ENCODE peak calls at places on chromosomes 3 and 15, in ten cellular contexts. L, B, J, E, Z, V, R, X, I and T are unnamed samples.

GRCh38 chr15:54282228-54282836 is 304.1 kb downstream of the UNC13C start:
- DNase-seq in R (no peak), Z (no peak), E (no peak), B (no peak), J (no peak), I (peak), X (no peak), V (no peak), L (no peak), T (no peak)

GRCh38 chr3:72663429-72663828 is 184.8 kb downstream of the SHQ1 start:
- DNase-seq in R (no peak), I (no peak), E (no peak), X (no peak), J (no peak), Z (peak), B (no peak), V (no peak), L (no peak), T (no peak)

GRCh38 chr15:37206690-37207089 is 106.3 kb upstream of the MEIS2 start:
- DNase-seq in I (no peak), E (no peak), B (no peak), Z (no peak), V (no peak), X (no peak), R (no peak), L (no peak), J (no peak), T (no peak)

GRCh38 chr3:112043621-112044201 is 9.2 kb downstream of the TMPRSS7 start:
- DNase-seq in X (peak), J (peak), I (peak), Z (peak), L (peak), B (peak), V (no peak), R (peak), E (peak), T (peak)

GRCh38 chr15:82838096-82838735 is 28.8 kb downstream of the WHAMM start:
- DNase-seq in R (no peak), Z (no peak), X (no peak), B (no peak), I (no peak), L (no peak), J (no peak), V (no peak), E (no peak), T (no peak)

GRCh38 chr3:24986635-24987034 is 441.4 kb upstream of the RARB start:
- DNase-seq in V (no peak), I (no peak), J (no peak), Z (no peak), X (no peak), R (no peak), B (no peak), L (no peak), E (no peak), T (no peak)

GRCh38 chr3:155444771-155445170 is 151.3 kb upstream of the STRIT1 start:
- DNase-seq in I (no peak), E (no peak), Z (no peak), R (no peak), B (no peak), X (no peak), V (no peak), L (no peak), J (no peak), T (no peak)

GRCh38 chr3:40290396-40290795 is 19.1 kb upstream of the EIF1B start:
- DNase-seq in L (no peak), B (no peak), X (no peak), V (no peak), J (no peak), E (no peak), R (no peak), Z (no peak), I (no peak), T (no peak)

GRCh38 chr15:33068007-33068441 is 126.5 kb downstream of the FMN1 start:
- DNase-seq in V (no peak), X (no peak), B (no peak), R (no peak), L (peak), Z (no peak), E (no peak), I (peak), J (no peak), T (peak)

GRCh38 chr15:84857418-84858004 is 27.0 kb upstream of the SLC28A1 start:
- DNase-seq in E (no peak), Z (no peak), X (no peak), L (no peak), B (no peak), R (no peak), I (no peak), J (no peak), V (no peak), T (no peak)

GRCh38 chr3:10744098-10744465 is 71.9 kb upstream of the SLC6A11 start:
- DNase-seq in V (no peak), R (no peak), L (peak), E (no peak), Z (no peak), B (no peak), X (peak), I (peak), J (no peak), T (no peak)

GRCh38 chr3:97937205-97937604 is 35.0 kb downstream of the RIOX2 start:
- DNase-seq in L (no peak), V (no peak), E (no peak), I (no peak), J (no peak), X (no peak), R (no peak), B (no peak), Z (no peak), T (no peak)

GRCh38 chr3:123262226-123262625 is 60.5 kb downstream of the SEC22A start:
- DNase-seq in L (no peak), X (no peak), I (no peak), V (no peak), R (no peak), E (no peak), Z (no peak), B (no peak), J (no peak), T (no peak)

GRCh38 chr3:160618878-160619277 is 53.5 kb upstream of the KPNA4 start:
- DNase-seq in R (no peak), E (no peak), L (no peak), V (no peak), J (no peak), Z (no peak), B (no peak), X (no peak), I (no peak), T (no peak)

GRCh38 chr3:168865022-168865551 is 769.4 kb upstream of the GOLIM4 start:
- DNase-seq in R (peak), Z (no peak), E (peak), X (no peak), L (peak), V (no peak), J (no peak), B (peak), I (peak), T (peak)

GRCh38 chr15:85934691-85935090 is 140.0 kb upstream of the KLHL25 start:
- DNase-seq in J (no peak), L (no peak), X (no peak), I (no peak), R (no peak), E (no peak), B (no peak), Z (no peak), V (no peak), T (no peak)

GRCh38 chr15:31499953-31500808 is 173.5 kb downstream of the KLF13 start:
- DNase-seq in J (no peak), L (no peak), E (no peak), V (no peak), X (no peak), B (no peak), R (no peak), Z (no peak), I (no peak), T (no peak)

GRCh38 chr3:184805351-184806038 is 6.5 kb upstream of the VPS8 start:
- DNase-seq in L (no peak), E (peak), J (no peak), B (no peak), I (peak), R (no peak), V (no peak), X (no peak), Z (peak), T (peak)

GRCh38 chr3:35448121-35448520 is 191.2 kb upstream of the ARPP21 start:
- DNase-seq in B (no peak), J (no peak), R (no peak), V (no peak), L (no peak), Z (no peak), X (no peak), I (no peak), E (no peak), T (no peak)

GRCh38 chr15:85411992-85412538 is 31.7 kb downstream of the AKAP13 start:
- DNase-seq in Z (no peak), X (no peak), R (peak), I (no peak), L (no peak), E (peak), V (no peak), J (no peak), B (no peak), T (no peak)

GRCh38 chr3:39184968-39185285 is 7.5 kb downstream of the XIRP1 start:
- DNase-seq in E (no peak), V (no peak), L (no peak), J (no peak), X (no peak), R (no peak), B (no peak), I (no peak), Z (no peak), T (no peak)

GRCh38 chr3:62237296-62237948 is 135.9 kb downstream of the FEZF2 start:
- DNase-seq in Z (no peak), E (no peak), V (no peak), X (no peak), L (no peak), J (no peak), I (no peak), R (no peak), B (no peak), T (no peak)

GRCh38 chr3:71903141-71903540 is 118.2 kb upstream of the PROK2 start:
- DNase-seq in Z (no peak), I (no peak), L (no peak), V (no peak), E (no peak), J (no peak), X (no peak), R (no peak), B (no peak), T (no peak)

GRCh38 chr3:192906940-192907339 is 10.7 kb downstream of the MB21D2 start:
- DNase-seq in X (no peak), E (no peak), B (no peak), V (no peak), L (no peak), Z (no peak), I (no peak), J (no peak), R (no peak), T (peak)

GRCh38 chr3:43180027-43180426 is 74.1 kb upstream of the POMGNT2 start:
- DNase-seq in R (peak), J (no peak), X (no peak), Z (no peak), E (peak), I (peak), V (no peak), L (no peak), B (no peak), T (no peak)

GRCh38 chr15:69451951-69452701 is 492 bp upstream of the RPLP1 start:
- DNase-seq in J (peak), B (peak), Z (no peak), I (no peak), E (peak), R (peak), L (no peak), V (no peak), X (no peak), T (no peak)

GRCh38 chr3:172648736-172649135 is 62.1 kb downstream of the NCEH1 start:
- DNase-seq in L (no peak), I (no peak), E (no peak), J (no peak), Z (no peak), X (no peak), R (peak), B (no peak), V (no peak), T (no peak)

GRCh38 chr3:47423548-47424145 is 42.8 kb downstream of the PTPN23 start:
- DNase-seq in E (no peak), X (no peak), L (no peak), J (no peak), B (no peak), Z (no peak), V (no peak), R (no peak), I (no peak), T (no peak)

GRCh38 chr3:140224307-140224706 is 289.3 kb downstream of the CLSTN2 start:
- DNase-seq in X (no peak), E (no peak), R (no peak), J (no peak), Z (no peak), B (no peak), L (no peak), I (no peak), V (no peak), T (no peak)

GRCh38 chr15:39239562-39239961 is 341.3 kb upstream of the THBS1 start:
- DNase-seq in I (no peak), R (no peak), E (no peak), X (no peak), V (no peak), B (no peak), J (no peak), Z (no peak), L (no peak), T (no peak)

GRCh38 chr15:96585634-96586386 is 255.3 kb downstream of the NR2F2 start:
- DNase-seq in B (no peak), L (no peak), R (peak), E (no peak), V (no peak), J (no peak), Z (no peak), X (no peak), I (no peak), T (no peak)

GRCh38 chr3:12838179-12838965 is 3.0 kb downstream of the RPL32 start:
- DNase-seq in X (no peak), V (no peak), E (no peak), R (no peak), B (no peak), L (no peak), J (no peak), I (no peak), Z (no peak), T (no peak)

GRCh38 chr3:161913786-161914389 is 417.3 kb downstream of the OTOL1 start:
- DNase-seq in L (no peak), X (no peak), Z (no peak), J (no peak), I (no peak), E (peak), R (peak), B (no peak), V (no peak), T (no peak)

GRCh38 chr3:151183253-151183652 is 19.8 kb downstream of the GPR171 start:
- DNase-seq in L (no peak), X (no peak), R (no peak), B (no peak), Z (no peak), J (no peak), I (no peak), V (no peak), E (no peak), T (no peak)

GRCh38 chr3:41997702-41998551 is 36.0 kb upstream of the ULK4 start:
- DNase-seq in V (no peak), E (no peak), R (peak), X (peak), L (peak), B (no peak), Z (no peak), I (peak), J (no peak), T (no peak)

GRCh38 chr15:60074181-60074885 is 70.2 kb downstream of the FOXB1 start:
- DNase-seq in L (peak), I (no peak), E (no peak), J (no peak), R (peak), Z (no peak), V (no peak), B (no peak), X (no peak), T (peak)

GRCh38 chr3:182198345-182198744 is 486.6 kb downstream of the SOX2 start:
- DNase-seq in Z (no peak), E (no peak), V (no peak), R (no peak), J (no peak), B (no peak), I (no peak), L (no peak), X (no peak), T (no peak)